ENCODE peak calls at places on chromosomes 5 and 9, in four cellular contexts. C, D, L and X are unnamed samples.

GRCh38 chr5:36728697-36729543 is 122.5 kb downstream of the SLC1A3 start:
- DNase-seq in C (no peak), D (no peak), L (peak), X (peak)

GRCh38 chr5:142748568-142749249 is 21.5 kb upstream of the ARHGAP26 start:
- DNase-seq in C (peak), D (no peak), L (peak), X (no peak)

GRCh38 chr5:52838306-52839015 is 50.7 kb downstream of the ITGA1 start:
- DNase-seq in C (no peak), D (no peak), L (no peak), X (no peak)

GRCh38 chr9:135051316-135052038 is 36.0 kb upstream of the OLFM1 start:
- DNase-seq in C (no peak), D (no peak), L (no peak), X (no peak)

GRCh38 chr5:180104131-180104530 is 32.6 kb upstream of the RNF130 start:
- DNase-seq in C (no peak), D (no peak), L (no peak), X (no peak)

GRCh38 chr5:58072202-58072791 is 387.6 kb downstream of the PLK2 start:
- DNase-seq in C (no peak), D (no peak), L (no peak), X (no peak)

GRCh38 chr5:95892784-95893354 is 68.8 kb downstream of the ELL2 start:
- DNase-seq in C (no peak), D (peak), L (no peak), X (no peak)

GRCh38 chr5:25241981-25242380 is 597.2 kb upstream of the CDH10 start:
- DNase-seq in C (no peak), D (no peak), L (no peak), X (no peak)

GRCh38 chr5:68464424-68464823 is 248.9 kb downstream of the PIK3R1 start:
- DNase-seq in C (no peak), D (no peak), L (no peak), X (no peak)

GRCh38 chr9:88726803-88727202 is 191.8 kb downstream of the NXNL2 start:
- DNase-seq in C (no peak), D (no peak), L (no peak), X (no peak)

GRCh38 chr5:171820561-171820960 is 34.9 kb downstream of the SMIM23 start:
- DNase-seq in C (no peak), D (no peak), L (no peak), X (no peak)

GRCh38 chr5:72383280-72384205 is 63.4 kb downstream of the PTCD2 start:
- DNase-seq in C (no peak), D (no peak), L (no peak), X (no peak)

GRCh38 chr9:136584401-136585328 is 38.8 kb upstream of the NOTCH1 start:
- DNase-seq in C (no peak), D (no peak), L (no peak), X (no peak)

GRCh38 chr9:85453850-85454249 is 287.9 kb downstream of the AGTPBP1 start:
- DNase-seq in C (no peak), D (no peak), L (no peak), X (no peak)

GRCh38 chr5:167219296-167219695 is 1072.1 kb upstream of the WWC1 start:
- DNase-seq in C (no peak), D (no peak), L (no peak), X (no peak)

GRCh38 chr9:13778486-13779110 is 499.1 kb upstream of the MPDZ start:
- DNase-seq in C (no peak), D (no peak), L (no peak), X (no peak)

GRCh38 chr5:131209506-131210191 is 38.9 kb downstream of the LYRM7 start:
- DNase-seq in C (peak), D (no peak), L (no peak), X (no peak)

GRCh38 chr5:83751201-83751600 is 30.5 kb upstream of the HAPLN1 start:
- DNase-seq in C (no peak), D (no peak), L (no peak), X (no peak)

GRCh38 chr9:83701769-83702168 is 6.0 kb downstream of the UBQLN1 start:
- DNase-seq in C (no peak), D (no peak), L (no peak), X (peak)

GRCh38 chr5:127567026-127567768 is 49.8 kb downstream of the PRRC1 start:
- DNase-seq in C (no peak), D (no peak), L (no peak), X (no peak)

GRCh38 chr5:141272906-141273305 is 27.7 kb downstream of the PCDHB15 start:
- DNase-seq in C (no peak), D (no peak), L (no peak), X (no peak)

GRCh38 chr9:91760906-91761305 is 189.1 kb downstream of the ROR2 start:
- DNase-seq in C (no peak), D (no peak), L (no peak), X (no peak)

GRCh38 chr5:83844320-83845068 is 123.8 kb upstream of the HAPLN1 start:
- DNase-seq in C (no peak), D (no peak), L (no peak), X (peak)

GRCh38 chr5:60494635-60495034 is 205.3 kb downstream of the DEPDC1B start:
- DNase-seq in C (no peak), D (no peak), L (no peak), X (no peak)